ENCODE peak calls at places on chromosomes 7 and 10, in six cellular contexts. K, A, P, Z, U and F are unnamed samples.

GRCh38 chr7:116490351-116490750 is 9.2 kb upstream of the CAV2 start:
- DNase-seq in K (no peak), A (no peak), P (no peak), Z (no peak), U (no peak), F (no peak)

GRCh38 chr10:126376956-126377355 is 11.3 kb downstream of the ADAM12 start:
- DNase-seq in K (peak), A (no peak), P (no peak), Z (peak), U (peak), F (no peak)

GRCh38 chr10:24513155-24513554 is 210.5 kb downstream of the ARHGAP21 start:
- DNase-seq in K (peak), A (peak), P (no peak), Z (peak), U (peak), F (no peak)

GRCh38 chr10:28400678-28401077 is 97.8 kb upstream of the MPP7 start:
- DNase-seq in K (no peak), A (no peak), P (no peak), Z (no peak), U (no peak), F (no peak)

GRCh38 chr10:71726673-71727428 is 7.3 kb upstream of the C10orf105 start:
- DNase-seq in K (no peak), A (no peak), P (no peak), Z (no peak), U (no peak), F (peak)

GRCh38 chr7:139901840-139902370 is 72.8 kb downstream of the TBXAS1 start:
- DNase-seq in K (no peak), A (no peak), P (no peak), Z (no peak), U (no peak), F (no peak)

GRCh38 chr7:149818536-149818840 is 19.7 kb upstream of the ZNF862 start:
- DNase-seq in K (no peak), A (no peak), P (peak), Z (no peak), U (no peak), F (no peak)

GRCh38 chr7:155007947-155008346 is 5.0 kb upstream of the PAXIP1 start:
- DNase-seq in K (no peak), A (no peak), P (no peak), Z (peak), U (peak), F (peak)

GRCh38 chr10:31359979-31360378 is 41.0 kb downstream of the ZEB1 start:
- DNase-seq in K (no peak), A (no peak), P (no peak), Z (no peak), U (peak), F (no peak)

GRCh38 chr7:130882396-130882795 is 148.4 kb upstream of the KLF14 start:
- DNase-seq in K (no peak), A (no peak), P (no peak), Z (no peak), U (no peak), F (no peak)

GRCh38 chr10:69088801-69089501 is 1.0 kb downstream of the SRGN start:
- DNase-seq in K (peak), A (no peak), P (no peak), Z (peak), U (peak), F (peak)
- H3K4me3 ChIP-seq in K (no peak), A (peak), P (no peak), Z (peak), U (peak), F (no peak)

GRCh38 chr7:24572421-24573007 is 738 bp upstream of the PALS2 start:
- DNase-seq in K (peak), A (peak), P (peak), Z (peak), U (peak), F (no peak)

GRCh38 chr7:24573554-24574338 is 494 bp downstream of the PALS2 start:
- DNase-seq in K (peak), A (peak), P (peak), Z (peak), U (peak), F (no peak)

GRCh38 chr7:24570983-24571382 is 2.3 kb upstream of the PALS2 start:
- DNase-seq in K (no peak), A (no peak), P (no peak), Z (no peak), U (no peak), F (no peak)

GRCh38 chr7:24573008-24573553 is at the start of gene PALS2:
- DNase-seq in K (peak), A (peak), P (peak), Z (peak), U (peak), F (peak)

DNA sequence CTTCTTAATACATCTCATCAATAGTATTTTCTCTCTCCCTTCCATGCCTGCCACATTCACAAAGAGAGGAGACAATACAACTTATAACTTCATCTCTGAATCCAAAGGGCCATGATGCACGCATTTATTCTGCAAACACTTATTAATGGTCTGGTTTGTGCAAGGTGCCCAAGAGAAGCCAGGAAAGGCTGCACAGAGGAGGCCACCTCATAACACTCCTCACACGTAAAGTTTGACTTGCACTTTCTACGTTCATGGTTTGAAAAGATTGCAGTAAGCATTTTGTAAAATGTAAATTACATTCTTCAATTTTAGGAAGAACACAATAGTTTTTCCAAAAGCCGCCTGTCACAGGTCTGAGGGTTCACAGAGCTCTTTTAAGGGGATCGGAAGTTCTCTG is 1.2 kb upstream of the PALS2 start:
- DNase-seq in K (no peak), A (no peak), P (no peak), Z (no peak), U (no peak), F (no peak)
- H3K4me3 ChIP-seq in K (no peak), A (no peak), P (no peak), Z (no peak), U (peak), F (no peak)

GRCh38 chr7:2662273-2663120 is 25.5 kb upstream of the AMZ1 start:
- DNase-seq in K (no peak), A (no peak), P (peak), Z (no peak), U (no peak), F (no peak)
- H3K4me3 ChIP-seq in K (no peak), A (no peak), P (no peak), Z (no peak), U (no peak), F (no peak)

GRCh38 chr7:128915271-128915819 is 4.8 kb upstream of the KCP start:
- DNase-seq in K (no peak), A (no peak), P (no peak), Z (no peak), U (no peak), F (no peak)
- H3K4me3 ChIP-seq in K (peak), A (peak), P (no peak), Z (no peak), U (no peak), F (no peak)

GRCh38 chr10:92993671-92994304 is 66.8 kb upstream of the CYP26C1 start:
- DNase-seq in K (no peak), A (no peak), P (no peak), Z (no peak), U (no peak), F (peak)

GRCh38 chr10:92990615-92991014 is 70.0 kb upstream of the CYP26C1 start:
- DNase-seq in K (peak), A (no peak), P (no peak), Z (peak), U (no peak), F (no peak)

GRCh38 chr10:92997620-92998019 is 63.0 kb upstream of the CYP26C1 start:
- DNase-seq in K (no peak), A (no peak), P (no peak), Z (no peak), U (no peak), F (no peak)

GRCh38 chr10:92995509-92995908 is 65.1 kb upstream of the CYP26C1 start:
- DNase-seq in K (no peak), A (no peak), P (no peak), Z (no peak), U (no peak), F (no peak)
- H3K4me3 ChIP-seq in K (no peak), A (no peak), P (no peak), Z (no peak), U (no peak), F (no peak)

DNA sequence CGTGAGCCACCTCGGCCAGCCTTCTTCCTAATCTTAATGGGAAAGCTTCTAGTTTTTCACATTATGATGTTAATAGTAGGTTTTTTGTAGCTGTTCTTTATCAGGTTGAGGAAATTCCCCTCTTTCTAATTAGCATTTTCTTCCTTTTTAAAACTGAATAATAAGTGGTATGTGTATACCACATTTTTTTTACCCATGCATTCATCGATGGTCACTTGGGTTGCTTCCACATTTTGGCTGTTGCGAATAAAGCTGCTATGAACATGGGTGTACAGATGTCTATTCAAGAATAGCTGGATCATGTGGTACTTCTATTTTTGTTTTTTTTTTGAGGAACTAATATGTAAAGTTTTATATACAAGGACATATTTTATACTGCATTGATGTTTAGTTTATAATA is 44.3 kb downstream of the NRF1 start:
- DNase-seq in K (no peak), A (no peak), P (no peak), Z (no peak), U (no peak), F (no peak)
- H3K4me3 ChIP-seq in K (no peak), A (no peak), P (no peak), Z (no peak), U (no peak), F (no peak)

DNA sequence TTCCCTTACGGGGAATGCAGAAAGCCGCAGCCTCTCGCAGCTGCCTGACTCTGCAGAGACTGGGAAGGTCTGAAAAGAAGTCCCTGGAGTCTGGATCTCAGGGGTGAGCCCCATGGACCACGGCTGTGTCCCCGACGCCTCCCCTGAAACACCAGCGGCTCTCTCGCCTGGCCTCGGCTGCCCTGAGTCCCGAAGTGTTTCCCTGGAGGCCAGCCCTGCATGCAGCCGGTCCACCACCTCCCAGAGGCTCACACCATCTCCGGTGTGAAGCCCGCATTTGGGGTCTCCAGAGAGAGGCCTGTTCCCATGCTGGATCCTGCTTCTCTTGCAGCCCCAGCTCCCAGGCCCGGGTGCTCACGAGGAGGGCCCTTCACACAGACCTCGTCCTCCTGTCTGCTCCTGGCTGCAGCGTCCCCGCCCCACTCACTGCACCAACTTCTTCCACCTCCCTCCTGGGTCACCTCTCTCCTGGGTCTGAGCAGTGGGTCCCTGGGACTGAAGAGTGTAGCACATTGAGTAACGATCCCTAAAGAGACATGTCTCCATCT is 49.4 kb upstream of the ADGRA1 start:
- DNase-seq in K (no peak), A (no peak), P (no peak), Z (no peak), U (no peak), F (no peak)
- H3K4me3 ChIP-seq in K (no peak), A (no peak), P (no peak), Z (no peak), U (no peak), F (no peak)

DNA sequence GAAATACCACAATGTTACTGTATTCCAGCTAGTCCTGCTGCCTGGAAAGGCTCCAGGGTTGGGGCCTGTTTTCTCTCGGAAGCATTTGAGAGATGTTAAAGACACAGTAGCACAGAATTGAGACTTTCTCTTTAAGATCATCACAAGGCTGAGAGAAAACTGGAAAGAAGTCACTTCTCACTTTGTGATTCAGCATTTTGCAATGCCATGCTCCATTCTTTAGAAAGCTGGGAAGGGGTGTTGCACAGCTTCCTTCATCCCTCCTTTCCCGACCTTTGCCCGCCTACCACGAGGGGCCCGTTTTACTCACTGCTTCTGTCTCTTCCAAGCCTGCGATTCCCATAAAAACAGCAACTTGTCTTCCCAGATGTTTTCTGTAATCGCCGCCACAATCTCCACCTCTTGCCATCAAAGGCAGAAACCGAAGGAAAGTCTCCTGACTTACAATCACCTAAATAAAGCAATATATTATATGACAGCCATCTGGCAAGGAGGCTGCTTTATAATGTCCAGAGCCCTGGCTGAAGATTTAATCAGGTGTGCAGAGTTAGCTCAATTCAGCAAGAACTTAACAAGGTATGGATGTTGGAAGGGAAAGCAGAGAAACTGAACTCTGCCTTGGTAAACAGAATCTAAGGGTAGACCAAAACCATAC is 18.9 kb downstream of the NOD1 start:
- DNase-seq in K (peak), A (peak), P (peak), Z (peak), U (peak), F (no peak)
- H3K4me3 ChIP-seq in K (peak), A (no peak), P (no peak), Z (no peak), U (no peak), F (no peak)

DNA sequence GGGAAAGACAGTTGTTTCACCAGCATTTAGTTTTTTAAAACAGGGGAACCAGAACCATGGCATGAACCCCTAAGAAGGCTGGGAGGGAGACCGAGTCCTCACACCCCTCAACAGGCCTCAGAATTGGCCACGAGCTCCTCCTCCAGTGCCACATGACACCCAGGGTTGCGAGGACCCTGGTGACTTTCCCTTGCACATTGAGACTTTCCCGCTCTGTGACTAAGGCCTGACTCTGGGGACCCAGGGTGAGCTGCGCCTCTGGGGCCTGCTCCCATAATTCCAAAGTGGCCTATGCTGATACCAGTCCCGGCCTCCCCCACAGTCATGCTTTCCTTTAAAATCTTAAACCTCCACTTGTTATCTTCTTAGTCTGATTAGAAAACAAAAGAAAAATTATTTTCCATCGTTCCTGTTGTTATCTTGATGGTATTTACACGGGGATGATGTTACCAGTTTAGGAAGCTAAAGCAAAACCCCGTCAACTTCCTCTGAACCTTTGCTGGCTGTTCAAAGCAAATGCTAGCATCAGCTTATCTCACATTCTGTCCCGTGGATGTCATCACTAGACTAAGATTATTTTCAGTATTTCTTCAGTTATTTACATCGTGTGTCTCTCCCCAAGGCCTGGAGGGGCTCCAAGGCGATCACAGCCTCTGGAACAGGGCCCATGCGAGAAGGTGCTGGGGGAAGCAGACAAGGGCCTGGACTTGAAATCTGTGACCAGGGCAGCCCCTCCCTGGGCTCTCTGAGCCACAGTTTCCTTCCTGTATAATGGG is 42.1 kb downstream of the FAM53B start:
- DNase-seq in K (peak), A (peak), P (peak), Z (peak), U (peak), F (no peak)
- H3K4me3 ChIP-seq in K (no peak), A (no peak), P (no peak), Z (no peak), U (no peak), F (no peak)